ENCODE peak calls at places on chromosomes 11 and 22, in nine cellular contexts. X, H, U, V, L, N, G, E and W are unnamed samples. For H3K4me1, the result is how much of the 10 kb centered on the place peaks cover.

GRCh38 chr11:9065614-9066431 is 25.6 kb downstream of the SCUBE2 start:
- DNase-seq in L (no peak), X (no peak), V (no peak), E (no peak), N (no peak), H (no peak), U (no peak), G (no peak), W (no peak)

GRCh38 chr22:50434849-50435700 is 39.8 kb downstream of the SBF1 start:
- DNase-seq in L (no peak), H (no peak), U (peak), X (no peak), N (no peak), G (no peak), V (no peak), E (peak), W (no peak)

GRCh38 chr11:28679795-28680194 is 571.6 kb downstream of the METTL15 start:
- DNase-seq in L (no peak), X (no peak), G (no peak), U (no peak), N (no peak), H (no peak), V (no peak), E (no peak), W (no peak)

GRCh38 chr22:44442856-44443595 is 55.0 kb downstream of the RTL6 start:
- DNase-seq in V (no peak), G (peak), U (no peak), E (no peak), L (no peak), N (no peak), H (no peak), X (no peak), W (no peak)

GRCh38 chr11:75376175-75376574 is 23.1 kb upstream of the RPS3 start:
- DNase-seq in V (no peak), L (no peak), G (no peak), E (no peak), U (no peak), N (no peak), H (no peak), X (no peak), W (no peak)

GRCh38 chr11:37952035-37952434 is 1354.0 kb upstream of the RAG2 start:
- DNase-seq in L (no peak), G (no peak), V (no peak), N (no peak), H (no peak), X (no peak), E (no peak), U (no peak), W (no peak)

GRCh38 chr11:117300301-117300700 is 9.2 kb downstream of the BACE1-AS start:
- DNase-seq in N (peak), V (no peak), X (peak), E (no peak), U (peak), H (no peak), G (no peak), L (no peak), W (no peak)

GRCh38 chr11:49208006-49208721 is at the start of gene FOLH1:
- DNase-seq in U (peak), X (no peak), G (no peak), V (no peak), L (peak), N (no peak), H (peak), E (no peak), W (no peak)

GRCh38 chr11:11510939-11511338 is 110.9 kb downstream of the GALNT18 start:
- DNase-seq in V (no peak), L (no peak), H (no peak), U (peak), X (peak), E (no peak), N (no peak), G (no peak), W (no peak)

GRCh38 chr11:71247551-71248250 is 4.7 kb downstream of the SHANK2 start:
- DNase-seq in U (no peak), G (no peak), N (no peak), V (no peak), H (no peak), L (no peak), X (no peak), E (no peak), W (no peak)

GRCh38 chr11:72413914-72414628 is 20.3 kb downstream of the CLPB start:
- DNase-seq in V (peak), G (peak), L (peak), E (peak), N (peak), H (peak), X (peak), U (peak), W (peak)

GRCh38 chr11:112783945-112784322 is 177.3 kb upstream of the NCAM1 start:
- DNase-seq in U (no peak), X (no peak), H (no peak), N (no peak), G (no peak), V (no peak), L (no peak), E (no peak), W (no peak)

GRCh38 chr11:112786196-112786595 is 175.0 kb upstream of the NCAM1 start:
- DNase-seq in V (no peak), L (no peak), E (no peak), U (no peak), N (no peak), G (no peak), X (no peak), H (no peak), W (no peak)

GRCh38 chr11:112785717-112786116 is 175.5 kb upstream of the NCAM1 start:
- DNase-seq in U (peak), L (no peak), G (no peak), E (no peak), V (no peak), X (no peak), N (no peak), H (no peak), W (no peak)

GRCh38 chr11:112785104-112785503 is 176.1 kb upstream of the NCAM1 start:
- DNase-seq in H (no peak), U (peak), E (peak), N (no peak), G (no peak), X (no peak), L (no peak), V (no peak), W (no peak)

DNA sequence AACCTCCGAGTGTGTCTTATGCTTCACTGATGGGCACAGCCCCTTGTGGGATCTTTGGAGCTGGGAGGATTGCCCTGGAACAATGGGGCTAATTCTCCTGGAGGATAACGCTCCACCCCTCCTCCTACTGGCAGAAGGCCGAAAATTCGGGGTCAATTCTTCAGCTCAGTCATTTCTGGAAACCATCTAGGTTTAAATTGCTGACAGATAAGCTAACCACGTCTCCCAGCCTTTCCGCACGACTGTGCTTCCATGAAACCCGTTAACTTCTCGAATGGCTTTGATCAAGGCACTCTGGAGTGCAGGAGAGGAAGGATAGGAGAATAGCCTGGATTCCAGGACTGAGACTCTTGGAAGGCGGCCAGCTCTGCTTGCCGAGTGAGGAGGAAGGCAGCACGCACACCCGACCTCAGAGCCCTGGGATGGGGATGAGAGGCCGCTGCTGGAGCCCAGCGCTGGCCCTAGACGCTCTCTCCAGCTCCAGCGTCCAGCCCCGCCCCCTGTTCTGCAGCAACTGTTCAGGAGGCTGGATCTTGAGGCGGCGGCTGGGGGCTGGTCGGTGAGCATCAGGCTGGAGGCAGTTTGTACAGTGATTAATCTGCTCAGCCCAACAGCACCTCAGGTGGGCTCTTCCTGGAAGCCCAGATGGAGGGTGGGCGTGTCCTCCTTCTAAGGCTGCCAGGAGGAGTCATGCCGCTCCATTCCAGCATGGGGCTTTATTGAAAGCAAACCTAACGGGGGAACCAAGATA is 176.7 kb upstream of the NCAM1 start:
- DNase-seq in G (no peak), N (peak), X (no peak), E (peak), H (no peak), U (peak), V (no peak), L (no peak), W (no peak)
- H3K4me3 ChIP-seq in G (no peak), N (no peak), X (no peak), E (peak), H (no peak), U (peak), V (no peak), L (no peak), W (no peak)

GRCh38 chr22:40583058-40583741 is 53.3 kb downstream of the MRTFA start:
- DNase-seq in U (no peak), L (no peak), V (no peak), E (no peak), H (no peak), X (no peak), N (no peak), G (no peak), W (no peak)
- H3K27ac ChIP-seq in U (no peak), L (no peak), V (no peak), E (no peak), H (no peak), X (no peak), N (no peak), G (no peak), W (no peak)

GRCh38 chr22:27751277-27752070 is 50.1 kb downstream of the MN1 start:
- DNase-seq in H (no peak), G (no peak), N (no peak), V (no peak), E (no peak), L (no peak), U (no peak), X (no peak), W (no peak)

GRCh38 chr22:27750866-27751265 is 50.7 kb downstream of the MN1 start:
- DNase-seq in L (no peak), E (no peak), U (no peak), H (no peak), X (no peak), N (no peak), G (no peak), V (no peak), W (no peak)

GRCh38 chr22:27754247-27754887 is 47.2 kb downstream of the MN1 start:
- DNase-seq in G (no peak), H (no peak), U (no peak), L (no peak), X (no peak), V (no peak), N (no peak), E (no peak), W (no peak)

GRCh38 chr22:27752141-27752540 is 49.4 kb downstream of the MN1 start:
- DNase-seq in G (no peak), E (no peak), H (no peak), V (no peak), N (no peak), L (no peak), X (no peak), U (no peak), W (no peak)

GRCh38 chr22:27752771-27753170 is 48.8 kb downstream of the MN1 start:
- DNase-seq in H (no peak), X (no peak), G (no peak), L (no peak), V (no peak), N (peak), E (no peak), U (no peak), W (no peak)
- H3K4me1 ChIP-seq in H (under half), X (under half), G (under half), L (under half), V (under half), N (under half), E (under half), U (under half), W (under half)

GRCh38 chr11:65540290-65541092 is 15.6 kb downstream of the SCYL1 start:
- DNase-seq in H (peak), X (peak), U (peak), L (peak), E (peak), V (peak), G (peak), N (peak), W (peak)

GRCh38 chr11:65541093-65542010 is 16.5 kb downstream of the SCYL1 start:
- DNase-seq in V (no peak), L (no peak), X (no peak), E (no peak), G (no peak), N (no peak), H (peak), U (no peak), W (no peak)

GRCh38 chr11:65538232-65538914 is 13.5 kb downstream of the SCYL1 start:
- DNase-seq in X (no peak), V (no peak), N (peak), L (no peak), U (no peak), E (peak), G (no peak), H (no peak), W (no peak)

GRCh38 chr11:65538915-65539374 is 14.1 kb downstream of the SCYL1 start:
- DNase-seq in E (no peak), L (no peak), U (no peak), G (no peak), X (no peak), N (no peak), H (no peak), V (no peak), W (no peak)

GRCh38 chr11:65539401-65540289 is 14.8 kb downstream of the SCYL1 start:
- DNase-seq in N (no peak), V (no peak), U (peak), X (no peak), G (peak), L (no peak), E (no peak), H (no peak), W (peak)
- H3K4me3 ChIP-seq in N (no peak), V (peak), U (peak), X (peak), G (peak), L (peak), E (peak), H (no peak), W (peak)

DNA sequence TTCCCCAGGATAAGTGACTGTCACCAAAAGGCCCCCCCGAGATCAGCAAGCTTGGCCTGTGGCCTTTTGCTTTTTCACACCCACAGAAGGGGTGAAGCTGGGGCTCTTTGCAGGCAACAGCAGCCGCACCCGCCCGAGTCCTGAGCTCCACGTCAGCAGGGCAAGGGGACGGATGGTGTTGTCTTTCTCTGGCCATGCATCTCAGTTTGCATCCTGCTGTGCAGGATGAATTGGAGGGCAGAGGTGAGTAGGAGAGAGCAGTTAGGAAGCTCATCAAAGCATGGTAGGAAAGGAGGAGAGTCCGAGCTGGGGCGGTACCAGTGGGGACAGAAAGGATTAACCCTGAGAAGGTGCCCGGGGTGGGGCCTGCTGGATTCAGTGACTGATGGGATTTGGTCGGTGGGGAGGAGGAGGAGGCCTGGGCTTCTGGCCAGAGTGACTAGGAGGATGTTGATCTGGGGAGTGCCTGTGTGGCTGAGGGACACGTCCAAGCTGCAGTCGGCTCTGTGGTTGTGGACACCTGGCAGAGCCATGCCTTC is 14.5 kb downstream of the FAM83F start:
- DNase-seq in U (no peak), E (no peak), V (no peak), N (no peak), G (no peak), X (no peak), H (no peak), L (no peak), W (no peak)
- H3K27ac ChIP-seq in U (no peak), E (no peak), V (no peak), N (peak), G (no peak), X (peak), H (no peak), L (no peak), W (no peak)

GRCh38 chr22:46477967-46478635 is 59.3 kb downstream of the CELSR1 start:
- DNase-seq in G (no peak), L (no peak), E (no peak), H (no peak), V (no peak), N (peak), U (no peak), X (no peak), W (no peak)
- H3K4me1 ChIP-seq in G (under half), L (under half), E (under half), H (under half), V (under half), N (under half), U (under half), X (under half), W (under half)